ENCODE peak calls at places on chromosome 6, in eight cellular contexts. Y is foreskin fibroblast; T is testis; X is cardiac muscle cell; C is fibroblast of mammary gland; I is skeletal muscle cell; E is CD8-positive, alpha-beta T cell; P is effector memory CD4-positive, alpha-beta T cell. R is an unnamed sample.
A peak's percentile ranks its signal among the peaks of the same experiment; 100 is the strongest.

GRCh38 chr6:37104935-37105781 is 64.8 kb upstream of the PIM1 start:
- DNase-seq in Y (no peak), T (no peak), X (no peak), C (no peak), I (no peak), E (no peak), P (no peak), R (no peak)

GRCh38 chr6:108651781-108652227 is 91.1 kb downstream of the FOXO3 start:
- DNase-seq in Y (peak; percentile 76), T (peak; percentile 50), X (peak; percentile 79), C (peak; percentile 91), I (peak; percentile 83), E (no peak), P (no peak), R (no peak)

GRCh38 chr6:43952746-43953145 is 174.5 kb downstream of the MRPL14 start:
- DNase-seq in Y (no peak), T (no peak), X (no peak), C (no peak), I (no peak), E (no peak), P (no peak), R (no peak)

GRCh38 chr6:152270301-152270925 is 366.7 kb downstream of the SYNE1 start:
- DNase-seq in Y (peak; percentile 47), T (no peak), X (peak; percentile 43), C (peak; percentile 74), I (no peak), E (no peak), P (no peak), R (no peak)

GRCh38 chr6:40251609-40252008 is 317.3 kb upstream of the MOCS1 start:
- DNase-seq in Y (no peak), T (no peak), X (no peak), C (no peak), I (no peak), E (no peak), P (no peak), R (no peak)

GRCh38 chr6:12483712-12484111 is 193.6 kb downstream of the EDN1 start:
- DNase-seq in Y (peak; percentile 90), T (no peak), X (peak; percentile 62), C (peak; percentile 90), I (peak; percentile 62), E (no peak), P (no peak), R (no peak)

GRCh38 chr6:73984851-73985250 is 288.8 kb downstream of the CD109 start:
- DNase-seq in Y (no peak), T (no peak), X (no peak), C (no peak), I (no peak), E (no peak), P (no peak), R (no peak)

GRCh38 chr6:31460361-31461025 is 37.5 kb upstream of the MICB start:
- DNase-seq in Y (no peak), T (no peak), X (no peak), C (no peak), I (no peak), E (no peak), P (no peak), R (no peak)

GRCh38 chr6:119979862-119980261 is 630.3 kb upstream of the MAN1A1 start:
- DNase-seq in Y (no peak), T (no peak), X (peak; percentile 22), C (peak; percentile 41), I (no peak), E (no peak), P (no peak), R (no peak)

GRCh38 chr6:28695671-28696537 is 170.2 kb downstream of the GPX5 start:
- DNase-seq in Y (no peak), T (no peak), X (peak; percentile 27), C (peak; percentile 69), I (no peak), E (no peak), P (no peak), R (no peak)

GRCh38 chr6:108716801-108717791 is 131.1 kb upstream of the ARMC2 start:
- DNase-seq in Y (no peak), T (no peak), X (no peak), C (no peak), I (no peak), E (no peak), P (no peak), R (no peak)

GRCh38 chr6:53151676-53152075 is 3.0 kb upstream of the GCM1 start:
- DNase-seq in Y (no peak), T (no peak), X (peak; percentile 26), C (peak; percentile 19), I (no peak), E (no peak), P (no peak), R (no peak)

GRCh38 chr6:106098383-106099234 is 12.5 kb downstream of the PRDM1 start:
- DNase-seq in Y (peak; percentile 75), T (peak; percentile 33), X (peak; percentile 72), C (peak; percentile 86), I (no peak), E (peak; percentile 82), P (peak; percentile 59), R (peak; percentile 11)

GRCh38 chr6:43970913-43971775 is 156.1 kb downstream of the MRPL14 start:
- DNase-seq in Y (no peak), T (no peak), X (no peak), C (peak; percentile 28), I (no peak), E (no peak), P (no peak), R (no peak)

GRCh38 chr6:136095961-136096360 is 154.2 kb downstream of the MTFR2 start:
- DNase-seq in Y (no peak), T (peak; percentile 44), X (peak; percentile 75), C (peak; percentile 80), I (no peak), E (no peak), P (no peak), R (no peak)

GRCh38 chr6:3390698-3391097 is 66.2 kb downstream of the SLC22A23 start:
- DNase-seq in Y (peak; percentile 41), T (peak; percentile 29), X (peak; percentile 88), C (peak; percentile 98), I (peak; percentile 92), E (no peak), P (no peak), R (no peak)

GRCh38 chr6:3701631-3702030 is 49.9 kb downstream of the PXDC1 start:
- DNase-seq in Y (no peak), T (no peak), X (no peak), C (no peak), I (no peak), E (no peak), P (no peak), R (no peak)

GRCh38 chr6:13446371-13446770 is 41.0 kb downstream of the GFOD1 start:
- DNase-seq in Y (no peak), T (no peak), X (no peak), C (no peak), I (no peak), E (no peak), P (no peak), R (no peak)

GRCh38 chr6:134730013-134730412 is 219.9 kb downstream of the ALDH8A1 start:
- DNase-seq in Y (no peak), T (no peak), X (no peak), C (no peak), I (no peak), E (no peak), P (no peak), R (no peak)

GRCh38 chr6:106502534-106502933 is 126.8 kb downstream of the RTN4IP1 start:
- DNase-seq in Y (no peak), T (no peak), X (no peak), C (no peak), I (no peak), E (no peak), P (no peak), R (no peak)

GRCh38 chr6:116400376-116400775 is 29.6 kb downstream of the DSE start:
- DNase-seq in Y (no peak), T (no peak), X (peak; percentile 62), C (peak; percentile 29), I (no peak), E (no peak), P (no peak), R (no peak)

GRCh38 chr6:116402108-116402507 is 31.4 kb downstream of the DSE start:
- DNase-seq in Y (no peak), T (no peak), X (no peak), C (peak; percentile 15), I (no peak), E (no peak), P (no peak), R (no peak)

GRCh38 chr6:116397960-116398359 is 27.2 kb downstream of the DSE start:
- DNase-seq in Y (no peak), T (no peak), X (peak; percentile 56), C (peak; percentile 64), I (no peak), E (no peak), P (no peak), R (no peak)

GRCh38 chr6:116398366-116399005 is 27.7 kb downstream of the DSE start:
- DNase-seq in Y (no peak), T (no peak), X (peak; percentile 58), C (peak; percentile 58), I (no peak), E (no peak), P (no peak), R (no peak)

GRCh38 chr6:116399287-116399686 is 28.5 kb downstream of the DSE start:
- DNase-seq in Y (no peak), T (no peak), X (no peak), C (no peak), I (no peak), E (no peak), P (no peak), R (no peak)
- H3K4me3 ChIP-seq in Y (no peak overlapping the region), T (no peak overlapping the region), X (no peak overlapping the region), C (no peak overlapping the region), I (no peak overlapping the region), E (no peak overlapping the region), P (no peak overlapping the region), R (no peak overlapping the region)

DNA sequence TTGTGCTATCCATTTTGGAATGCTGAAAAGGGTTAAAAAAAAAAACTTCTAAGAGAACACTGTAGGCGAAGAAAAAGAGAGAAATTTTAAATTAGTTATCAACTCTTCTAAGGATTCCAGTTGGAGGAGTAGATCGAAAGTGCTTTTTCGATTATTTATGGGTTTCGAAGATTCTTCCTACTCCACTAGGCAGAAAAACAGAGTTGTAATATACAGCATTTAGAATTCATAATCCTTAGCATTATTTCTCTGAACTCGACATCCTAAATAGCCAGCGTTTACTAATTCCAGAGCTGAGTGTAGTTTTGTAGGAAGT is 811 bp upstream of the RNF217 start:
- DNase-seq in Y (no peak), T (no peak), X (no peak), C (no peak), I (no peak), E (no peak), P (no peak), R (no peak)
- H3K4me3 ChIP-seq in Y (peak overlapping the region; percentile 58), T (peak overlapping the region; percentile 85), X (peak overlapping the region; percentile 60), C (peak overlapping the region; percentile 76), I (peak overlapping the region; percentile 86), E (no peak overlapping the region), P (no peak overlapping the region), R (no peak overlapping the region)

GRCh38 chr6:8321671-8322404 is 113.5 kb downstream of the SLC35B3 start:
- DNase-seq in Y (no peak), T (no peak), X (no peak), C (no peak), I (no peak), E (no peak), P (no peak), R (no peak)

GRCh38 chr6:8322659-8323058 is 112.7 kb downstream of the SLC35B3 start:
- DNase-seq in Y (no peak), T (no peak), X (no peak), C (no peak), I (no peak), E (no peak), P (no peak), R (no peak)
- H3K4me3 ChIP-seq in Y (no peak overlapping the region), T (no peak overlapping the region), X (no peak overlapping the region), C (no peak overlapping the region), I (no peak overlapping the region), E (no peak overlapping the region), P (no peak overlapping the region), R (no peak overlapping the region)

GRCh38 chr6:155325700-155326516 is 11.6 kb upstream of the TFB1M start:
- DNase-seq in Y (no peak), T (no peak), X (no peak), C (no peak), I (no peak), E (no peak), P (no peak), R (no peak)
- H3K4me3 ChIP-seq in Y (no peak overlapping the region), T (no peak overlapping the region), X (no peak overlapping the region), C (no peak overlapping the region), I (no peak overlapping the region), E (no peak overlapping the region), P (no peak overlapping the region), R (no peak overlapping the region)

R was measured in Caco-2.